ENCODE peak calls at places on chromosomes 6 and 20, in six cellular contexts. C, H, K, G, A and D are unnamed samples.

GRCh38 chr6:95576218-95576617 is 1.1 kb upstream of the MANEA start:
- DNase-seq in A (no peak), C (no peak), H (no peak), K (no peak), G (peak; percentile 4), D (no peak)

GRCh38 chr20:36865076-36865860 is 10.7 kb upstream of the TLDC2 start:
- DNase-seq in C (no peak), H (no peak), A (no peak), G (no peak), K (no peak), D (no peak)

GRCh38 chr6:33208089-33208967 is at the start of gene RING1:
- DNase-seq in A (peak; percentile 87), H (peak; percentile 87), G (peak; percentile 84), K (peak; percentile 62), C (peak; percentile 79), D (no peak)

GRCh38 chr6:25498510-25498909 is 153.5 kb upstream of the SCGN start:
- DNase-seq in H (no peak), K (no peak), C (no peak), A (no peak), G (no peak), D (no peak)

GRCh38 chr6:31158863-31159855 is 770 bp downstream of the TCF19 start:
- DNase-seq in A (no peak), C (no peak), H (no peak), G (peak; percentile 23), K (peak; percentile 46), D (no peak)

GRCh38 chr6:107228754-107229153 is 113.4 kb upstream of the BEND3 start:
- DNase-seq in C (no peak), G (no peak), K (peak; percentile 15), H (no peak), A (no peak), D (no peak)

GRCh38 chr6:127420558-127420957 is 38.6 kb downstream of the KIAA0408 start:
- DNase-seq in A (peak; percentile 64), C (peak; percentile 48), G (peak; percentile 93), H (peak; percentile 67), K (peak; percentile 89), D (peak; percentile 46)

GRCh38 chr20:37200926-37201826 is 21.8 kb upstream of the MROH8 start:
- DNase-seq in A (no peak), G (no peak), H (no peak), K (no peak), C (no peak), D (no peak)

GRCh38 chr6:142361765-142362540 is 60.1 kb downstream of the ADGRG6 start:
- DNase-seq in C (no peak), H (no peak), G (peak; percentile 86), K (no peak), A (no peak), D (no peak)

GRCh38 chr20:8390500-8390899 is 258.4 kb downstream of the PLCB1 start:
- DNase-seq in H (no peak), C (no peak), K (no peak), G (no peak), A (no peak), D (no peak)

GRCh38 chr6:72784071-72784470 is 162.2 kb downstream of the KCNQ5 start:
- DNase-seq in A (no peak), C (no peak), H (no peak), K (no peak), G (peak; percentile 53), D (no peak)

GRCh38 chr6:72783035-72783434 is 161.2 kb downstream of the KCNQ5 start:
- DNase-seq in K (no peak), A (no peak), C (no peak), G (peak; percentile 60), H (no peak), D (no peak)

GRCh38 chr6:72787521-72788031 is 165.7 kb downstream of the KCNQ5 start:
- DNase-seq in K (peak; percentile 59), C (no peak), G (peak; percentile 87), H (no peak), A (no peak), D (no peak)

GRCh38 chr6:72784581-72784980 is 162.7 kb downstream of the KCNQ5 start:
- DNase-seq in K (peak; percentile 42), A (no peak), C (no peak), G (peak; percentile 51), H (no peak), D (no peak)

GRCh38 chr6:72783667-72784066 is 161.8 kb downstream of the KCNQ5 start:
- DNase-seq in G (peak; percentile 88), H (no peak), K (peak; percentile 35), A (no peak), C (no peak), D (no peak)
- H3K27ac ChIP-seq in G (peak overlapping the region; percentile 87), H (no peak overlapping the region), K (no peak overlapping the region), A (no peak overlapping the region), C (no peak overlapping the region), D (no peak overlapping the region)

GRCh38 chr6:34692280-34692679 is 4.3 kb downstream of the ILRUN start:
- DNase-seq in A (no peak), K (no peak), H (no peak), G (no peak), C (no peak), D (no peak)

GRCh38 chr6:34684364-34684763 is 12.2 kb downstream of the ILRUN start:
- DNase-seq in C (no peak), A (no peak), H (no peak), G (no peak), K (no peak), D (no peak)

GRCh38 chr6:34684919-34685318 is 11.6 kb downstream of the ILRUN start:
- DNase-seq in A (no peak), K (no peak), G (no peak), H (no peak), C (no peak), D (no peak)

GRCh38 chr6:34689742-34690141 is 6.8 kb downstream of the ILRUN start:
- DNase-seq in H (no peak), A (no peak), G (no peak), K (no peak), C (no peak), D (no peak)

DNA sequence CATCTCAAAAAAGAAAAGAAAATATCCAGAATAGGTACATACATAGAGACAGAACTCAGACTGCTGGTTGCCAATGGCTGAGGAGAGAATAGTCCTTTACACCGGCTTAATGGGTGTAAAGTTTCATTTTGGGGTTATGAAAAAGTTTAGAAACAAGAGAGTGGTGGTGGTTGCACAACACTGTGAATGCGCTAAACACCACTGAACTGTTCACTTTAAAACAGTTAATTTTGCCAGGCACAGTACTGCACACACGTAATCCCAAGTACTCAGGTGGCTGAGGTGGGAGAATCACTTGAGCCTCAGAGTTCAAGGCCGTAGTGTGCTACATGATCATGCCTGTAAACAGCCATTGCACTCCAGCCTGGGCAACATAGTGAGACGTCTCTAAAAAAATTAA is 7.6 kb downstream of the ILRUN start:
- DNase-seq in A (no peak), G (no peak), K (no peak), C (no peak), H (no peak), D (no peak)
- H3K27ac ChIP-seq in A (no peak overlapping the region), G (no peak overlapping the region), K (no peak overlapping the region), C (no peak overlapping the region), H (no peak overlapping the region), D (no peak overlapping the region)

GRCh38 chr20:61994546-61994945 is 71.1 kb downstream of the TAF4 start:
- DNase-seq in C (no peak), A (no peak), K (no peak), H (no peak), G (no peak), D (no peak)

GRCh38 chr20:61998343-61999121 is 67.1 kb downstream of the TAF4 start:
- DNase-seq in G (no peak), C (no peak), K (no peak), H (no peak), A (no peak), D (no peak)

GRCh38 chr20:61997891-61998290 is 67.8 kb downstream of the TAF4 start:
- DNase-seq in K (no peak), H (no peak), C (no peak), G (no peak), A (no peak), D (no peak)

GRCh38 chr20:62001178-62001715 is 64.4 kb downstream of the TAF4 start:
- DNase-seq in G (no peak), K (no peak), H (no peak), C (no peak), A (no peak), D (no peak)

DNA sequence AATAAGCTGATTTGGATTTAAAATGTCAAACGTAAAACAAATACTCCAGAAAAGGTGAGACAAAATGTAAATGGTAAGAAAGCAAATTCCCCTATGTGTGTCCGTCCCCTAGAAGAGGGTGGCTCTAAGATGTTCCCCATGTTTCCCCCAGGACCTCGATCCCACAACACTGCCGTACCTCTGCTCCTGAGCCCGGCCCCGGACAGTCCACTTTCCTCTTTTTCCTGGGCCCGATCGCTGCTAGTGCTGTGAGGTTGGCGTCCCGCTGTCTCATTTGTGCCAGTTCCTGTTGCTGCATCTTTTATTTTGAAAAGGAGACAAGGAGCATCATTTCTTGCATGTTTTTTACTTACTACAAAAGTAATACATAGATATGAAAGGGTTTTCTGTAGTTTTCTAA is 68.3 kb downstream of the TAF4 start:
- DNase-seq in G (no peak), K (no peak), A (no peak), H (no peak), C (no peak), D (no peak)
- H3K27ac ChIP-seq in G (no peak overlapping the region), K (no peak overlapping the region), A (no peak overlapping the region), H (no peak overlapping the region), C (no peak overlapping the region), D (no peak overlapping the region)

GRCh38 chr6:19311786-19312185 is 525.4 kb upstream of the ID4 start:
- DNase-seq in K (no peak), H (no peak), A (no peak), C (no peak), G (no peak), D (no peak)

GRCh38 chr6:19312291-19312978 is 524.7 kb upstream of the ID4 start:
- DNase-seq in G (no peak), H (no peak), C (no peak), K (no peak), A (no peak), D (no peak)

GRCh38 chr6:19309661-19310060 is 527.5 kb upstream of the ID4 start:
- DNase-seq in G (no peak), C (no peak), A (no peak), H (no peak), K (no peak), D (no peak)
- H3K27ac ChIP-seq in G (no peak overlapping the region), C (no peak overlapping the region), A (no peak overlapping the region), H (no peak overlapping the region), K (no peak overlapping the region), D (no peak overlapping the region)

GRCh38 chr20:10315138-10315537 is 96.5 kb downstream of the SNAP25 start:
- DNase-seq in H (no peak), A (no peak), C (no peak), G (no peak), K (no peak), D (no peak)
- H3K27ac ChIP-seq in H (no peak overlapping the region), A (no peak overlapping the region), C (no peak overlapping the region), G (no peak overlapping the region), K (no peak overlapping the region), D (no peak overlapping the region)

GRCh38 chr6:41675176-41675767 is 37.0 kb downstream of the MDFI start:
- DNase-seq in G (no peak), C (no peak), H (no peak), K (no peak), A (no peak), D (no peak)
- H3K27ac ChIP-seq in G (no peak overlapping the region), C (no peak overlapping the region), H (no peak overlapping the region), K (no peak overlapping the region), A (no peak overlapping the region), D (no peak overlapping the region)